ENCODE peak calls at places on chromosome 4, in nine cellular contexts. One of them, this sample, is unnamed.

GRCh38 chr4:149347139-149347538 is 468.5 kb downstream of the IQCM start:
- DNase-seq in cardiac muscle cell: peak
- DNase-seq in brain microvascular endothelial cell: no peak
- DNase-seq in HFF-Myc: no peak
- DNase-seq in PC-3: no peak
- DNase-seq in mammary epithelial cell: no peak
- DNase-seq in HCT116: no peak
- DNase-seq in tibial nerve: no peak
- DNase-seq in esophagus squamous epithelium: no peak
- DNase-seq in this sample: no peak

GRCh38 chr4:176210579-176211296 is 15.4 kb upstream of the SPATA4 start:
- DNase-seq in brain microvascular endothelial cell: no peak
- DNase-seq in mammary epithelial cell: no peak
- DNase-seq in HCT116: no peak
- DNase-seq in esophagus squamous epithelium: no peak
- DNase-seq in tibial nerve: no peak
- DNase-seq in cardiac muscle cell: no peak
- DNase-seq in PC-3: no peak
- DNase-seq in HFF-Myc: no peak
- DNase-seq in this sample: no peak

GRCh38 chr4:173146456-173146855 is 22.2 kb upstream of the GALNT7 start:
- DNase-seq in mammary epithelial cell: no peak
- DNase-seq in PC-3: no peak
- DNase-seq in esophagus squamous epithelium: no peak
- DNase-seq in cardiac muscle cell: no peak
- DNase-seq in tibial nerve: no peak
- DNase-seq in HCT116: no peak
- DNase-seq in HFF-Myc: no peak
- DNase-seq in brain microvascular endothelial cell: no peak
- DNase-seq in this sample: peak

GRCh38 chr4:176791591-176792347 is 953 bp downstream of the VEGFC start:
- DNase-seq in PC-3: peak
- DNase-seq in cardiac muscle cell: peak
- DNase-seq in esophagus squamous epithelium: no peak
- DNase-seq in brain microvascular endothelial cell: no peak
- DNase-seq in HFF-Myc: no peak
- DNase-seq in mammary epithelial cell: peak
- DNase-seq in HCT116: no peak
- DNase-seq in tibial nerve: no peak
- DNase-seq in this sample: no peak

GRCh38 chr4:183173580-183174526 is 74.8 kb downstream of the WWC2 start:
- DNase-seq in HFF-Myc: no peak
- DNase-seq in HCT116: no peak
- DNase-seq in PC-3: no peak
- DNase-seq in esophagus squamous epithelium: no peak
- DNase-seq in tibial nerve: no peak
- DNase-seq in mammary epithelial cell: no peak
- DNase-seq in cardiac muscle cell: peak
- DNase-seq in brain microvascular endothelial cell: peak
- DNase-seq in this sample: no peak

GRCh38 chr4:166432842-166433241 is 559.8 kb downstream of the TLL1 start:
- DNase-seq in PC-3: peak
- DNase-seq in cardiac muscle cell: no peak
- DNase-seq in esophagus squamous epithelium: no peak
- DNase-seq in brain microvascular endothelial cell: no peak
- DNase-seq in HCT116: no peak
- DNase-seq in HFF-Myc: no peak
- DNase-seq in tibial nerve: no peak
- DNase-seq in mammary epithelial cell: peak
- DNase-seq in this sample: no peak

GRCh38 chr4:148056879-148057278 is 325.0 kb downstream of the ARHGAP10 start:
- DNase-seq in PC-3: peak
- DNase-seq in mammary epithelial cell: peak
- DNase-seq in cardiac muscle cell: peak
- DNase-seq in HCT116: peak
- DNase-seq in brain microvascular endothelial cell: peak
- DNase-seq in HFF-Myc: peak
- DNase-seq in esophagus squamous epithelium: no peak
- DNase-seq in tibial nerve: no peak
- DNase-seq in this sample: no peak

GRCh38 chr4:39062094-39062493 is at the start of gene KLHL5:
- DNase-seq in mammary epithelial cell: no peak
- DNase-seq in tibial nerve: no peak
- DNase-seq in esophagus squamous epithelium: no peak
- DNase-seq in brain microvascular endothelial cell: no peak
- DNase-seq in HCT116: no peak
- DNase-seq in HFF-Myc: no peak
- DNase-seq in PC-3: no peak
- DNase-seq in cardiac muscle cell: no peak
- DNase-seq in this sample: no peak

GRCh38 chr4:103802766-103803165 is 83.0 kb upstream of the TACR3 start:
- DNase-seq in mammary epithelial cell: no peak
- DNase-seq in HFF-Myc: no peak
- DNase-seq in brain microvascular endothelial cell: no peak
- DNase-seq in PC-3: no peak
- DNase-seq in esophagus squamous epithelium: no peak
- DNase-seq in HCT116: no peak
- DNase-seq in tibial nerve: no peak
- DNase-seq in cardiac muscle cell: no peak
- DNase-seq in this sample: no peak

GRCh38 chr4:48352793-48353192 is 11.5 kb downstream of the SLAIN2 start:
- DNase-seq in brain microvascular endothelial cell: no peak
- DNase-seq in HFF-Myc: no peak
- DNase-seq in tibial nerve: no peak
- DNase-seq in PC-3: no peak
- DNase-seq in cardiac muscle cell: no peak
- DNase-seq in HCT116: no peak
- DNase-seq in esophagus squamous epithelium: no peak
- DNase-seq in mammary epithelial cell: no peak
- DNase-seq in this sample: no peak

GRCh38 chr4:22491939-22492338 is 23.9 kb downstream of the ADGRA3 start:
- DNase-seq in mammary epithelial cell: no peak
- DNase-seq in tibial nerve: no peak
- DNase-seq in brain microvascular endothelial cell: no peak
- DNase-seq in cardiac muscle cell: no peak
- DNase-seq in esophagus squamous epithelium: no peak
- DNase-seq in HFF-Myc: no peak
- DNase-seq in PC-3: no peak
- DNase-seq in HCT116: no peak
- DNase-seq in this sample: no peak

DNA sequence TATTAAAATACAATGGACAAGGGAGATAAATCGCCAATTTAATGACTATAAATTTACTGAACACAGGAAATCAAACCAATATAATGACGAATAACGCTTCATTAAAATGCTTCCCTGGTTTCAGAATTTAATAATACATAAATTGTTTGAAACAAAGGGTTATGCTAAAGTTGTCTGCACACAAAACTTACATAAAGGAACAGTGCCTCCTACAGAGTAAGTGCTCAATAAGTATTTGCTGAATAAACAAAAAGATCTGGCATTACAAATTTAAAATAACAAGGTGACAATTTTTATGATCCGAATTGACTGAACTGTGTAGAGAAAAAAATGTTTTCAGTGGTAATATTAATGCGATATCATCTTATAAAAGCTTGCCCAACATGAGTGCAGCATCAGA is 69.6 kb downstream of the NOCT start:
- DNase-seq in HFF-Myc: no peak
- DNase-seq in brain microvascular endothelial cell: no peak
- DNase-seq in HCT116: no peak
- DNase-seq in mammary epithelial cell: peak
- DNase-seq in cardiac muscle cell: peak
- DNase-seq in esophagus squamous epithelium: no peak
- DNase-seq in PC-3: peak
- DNase-seq in tibial nerve: no peak
- DNase-seq in this sample: no peak
- TF ChIP-seq CTCF in HFF-Myc: peak
- TF ChIP-seq CTCF in brain microvascular endothelial cell: peak
- TF ChIP-seq CTCF in HCT116: peak
- TF ChIP-seq CTCF in mammary epithelial cell: peak
- TF ChIP-seq CTCF in cardiac muscle cell: peak
- TF ChIP-seq CTCF in esophagus squamous epithelium: no peak
- TF ChIP-seq CTCF in PC-3: peak
- TF ChIP-seq CTCF in tibial nerve: no peak
- TF ChIP-seq CTCF in this sample: peak

DNA sequence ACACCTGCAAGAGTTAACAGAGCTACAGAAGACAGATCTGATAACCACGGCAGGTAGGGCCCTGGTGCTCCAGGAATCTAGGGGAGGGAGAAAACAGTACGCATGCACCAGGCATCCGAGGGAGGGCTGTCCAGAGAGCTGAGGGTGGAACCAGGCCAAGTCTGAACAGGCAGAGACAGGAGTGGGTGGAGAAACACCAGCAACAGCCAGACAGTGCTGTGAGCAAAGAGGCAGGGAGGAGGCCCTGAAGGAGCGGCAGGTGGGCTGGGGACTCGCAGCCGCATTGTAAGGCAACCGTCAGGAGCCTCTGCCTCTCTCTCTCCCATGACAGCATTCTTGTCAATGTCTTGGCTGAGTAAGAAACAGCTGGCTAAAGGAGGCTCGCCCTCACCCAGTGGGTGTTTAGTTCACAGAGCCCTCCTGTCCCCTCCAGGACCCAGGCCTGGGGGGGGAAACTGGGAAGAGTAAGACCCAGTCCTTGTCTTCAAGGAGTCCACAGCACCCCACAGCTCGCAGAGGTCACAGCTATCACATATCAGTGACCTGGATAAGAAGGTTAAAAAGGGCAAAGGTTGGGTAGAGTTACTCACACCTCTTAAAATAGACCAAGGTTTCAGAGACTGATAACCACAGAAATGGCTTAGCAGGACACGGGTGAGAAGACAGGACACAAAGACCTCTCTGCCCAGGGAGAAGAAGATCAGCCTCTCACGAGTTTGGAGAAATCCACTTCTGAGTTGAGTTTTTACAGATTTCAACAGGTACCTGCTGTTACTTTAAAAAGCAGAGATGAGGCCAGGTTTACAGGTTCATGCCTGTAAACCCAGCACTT is 10.5 kb downstream of the ACSL1 start:
- DNase-seq in mammary epithelial cell: peak
- DNase-seq in esophagus squamous epithelium: peak
- DNase-seq in HFF-Myc: no peak
- DNase-seq in PC-3: peak
- DNase-seq in brain microvascular endothelial cell: peak
- DNase-seq in cardiac muscle cell: peak
- DNase-seq in tibial nerve: peak
- DNase-seq in HCT116: peak
- DNase-seq in this sample: no peak
- H3K4me3 ChIP-seq in mammary epithelial cell: peak
- H3K4me3 ChIP-seq in esophagus squamous epithelium: no peak
- H3K4me3 ChIP-seq in HFF-Myc: no peak
- H3K4me3 ChIP-seq in PC-3: peak
- H3K4me3 ChIP-seq in brain microvascular endothelial cell: peak
- H3K4me3 ChIP-seq in cardiac muscle cell: no peak
- H3K4me3 ChIP-seq in tibial nerve: no peak
- H3K4me3 ChIP-seq in HCT116: peak
- H3K4me3 ChIP-seq in this sample: peak

GRCh38 chr4:180960758-180961401 is 1282.3 kb upstream of the TENM3 start:
- DNase-seq in HFF-Myc: no peak
- DNase-seq in tibial nerve: no peak
- DNase-seq in esophagus squamous epithelium: no peak
- DNase-seq in HCT116: no peak
- DNase-seq in PC-3: no peak
- DNase-seq in mammary epithelial cell: no peak
- DNase-seq in brain microvascular endothelial cell: no peak
- DNase-seq in cardiac muscle cell: no peak
- DNase-seq in this sample: no peak
- TF ChIP-seq CTCF in HFF-Myc: no peak
- TF ChIP-seq CTCF in tibial nerve: no peak
- TF ChIP-seq CTCF in esophagus squamous epithelium: no peak
- TF ChIP-seq CTCF in HCT116: no peak
- TF ChIP-seq CTCF in PC-3: no peak
- TF ChIP-seq CTCF in mammary epithelial cell: no peak
- TF ChIP-seq CTCF in brain microvascular endothelial cell: peak
- TF ChIP-seq CTCF in cardiac muscle cell: no peak
- TF ChIP-seq CTCF in this sample: peak

GRCh38 chr4:168736831-168737230 is 240.0 kb downstream of the PALLD start:
- DNase-seq in esophagus squamous epithelium: no peak
- DNase-seq in tibial nerve: no peak
- DNase-seq in PC-3: no peak
- DNase-seq in mammary epithelial cell: no peak
- DNase-seq in HFF-Myc: no peak
- DNase-seq in brain microvascular endothelial cell: no peak
- DNase-seq in cardiac muscle cell: no peak
- DNase-seq in HCT116: no peak
- DNase-seq in this sample: no peak

GRCh38 chr4:168735735-168736134 is 238.9 kb downstream of the PALLD start:
- DNase-seq in esophagus squamous epithelium: no peak
- DNase-seq in mammary epithelial cell: no peak
- DNase-seq in PC-3: no peak
- DNase-seq in HCT116: no peak
- DNase-seq in HFF-Myc: no peak
- DNase-seq in cardiac muscle cell: no peak
- DNase-seq in brain microvascular endothelial cell: no peak
- DNase-seq in tibial nerve: no peak
- DNase-seq in this sample: no peak

GRCh38 chr4:168732714-168733113 is 235.9 kb downstream of the PALLD start:
- DNase-seq in HCT116: no peak
- DNase-seq in esophagus squamous epithelium: no peak
- DNase-seq in brain microvascular endothelial cell: no peak
- DNase-seq in cardiac muscle cell: no peak
- DNase-seq in HFF-Myc: no peak
- DNase-seq in tibial nerve: no peak
- DNase-seq in mammary epithelial cell: no peak
- DNase-seq in PC-3: no peak
- DNase-seq in this sample: no peak

GRCh38 chr4:168737441-168738176 is 240.8 kb downstream of the PALLD start:
- DNase-seq in mammary epithelial cell: no peak
- DNase-seq in HCT116: no peak
- DNase-seq in cardiac muscle cell: no peak
- DNase-seq in HFF-Myc: no peak
- DNase-seq in tibial nerve: no peak
- DNase-seq in brain microvascular endothelial cell: no peak
- DNase-seq in PC-3: no peak
- DNase-seq in esophagus squamous epithelium: no peak
- DNase-seq in this sample: no peak

DNA sequence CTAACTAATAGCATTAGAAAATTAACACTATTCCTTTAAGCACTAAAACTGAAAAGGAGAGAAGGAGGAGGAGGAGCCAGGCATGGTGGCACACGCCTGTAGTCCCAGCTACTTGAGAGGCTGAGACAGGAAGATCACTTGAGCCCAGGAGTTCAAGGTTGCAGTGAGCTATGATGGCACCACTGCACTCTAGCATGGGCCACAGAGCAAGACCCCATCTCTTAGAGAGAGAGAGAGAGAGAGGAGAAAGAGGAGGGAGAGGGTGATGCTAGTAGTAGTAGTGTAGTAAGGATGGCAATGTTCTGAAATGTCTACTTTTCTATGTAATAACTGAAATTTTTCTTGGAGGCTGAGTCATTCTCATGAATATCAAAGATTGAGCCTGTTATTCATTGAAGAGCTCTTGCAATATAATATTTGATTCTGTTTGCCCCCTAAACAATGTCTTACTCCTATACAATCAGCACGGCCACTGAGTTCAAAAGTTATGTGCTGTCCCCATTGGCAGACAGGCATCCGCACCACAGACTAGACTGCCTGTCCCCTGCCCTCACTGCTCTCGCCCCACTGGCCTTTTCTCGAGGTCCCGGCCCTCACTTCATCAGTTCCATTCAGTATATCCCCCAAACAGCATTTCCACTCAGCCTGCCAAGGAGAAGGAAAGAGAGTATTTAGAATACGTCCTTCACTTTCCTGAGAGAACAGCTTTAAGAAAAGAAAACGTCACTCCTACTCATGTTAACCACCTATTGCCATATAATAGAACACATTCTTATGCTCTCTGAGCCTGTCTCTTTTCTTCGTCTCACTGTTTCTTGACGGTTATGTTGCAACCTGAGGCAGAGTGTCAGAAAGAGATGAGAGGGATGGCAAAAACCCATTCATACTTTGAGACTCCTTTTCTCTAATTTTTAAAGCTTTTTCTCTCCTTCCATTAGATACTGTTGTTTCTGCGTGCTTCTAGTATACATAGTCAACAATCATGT is 238.1 kb downstream of the PALLD start:
- DNase-seq in mammary epithelial cell: no peak
- DNase-seq in esophagus squamous epithelium: no peak
- DNase-seq in brain microvascular endothelial cell: no peak
- DNase-seq in HFF-Myc: no peak
- DNase-seq in cardiac muscle cell: no peak
- DNase-seq in PC-3: no peak
- DNase-seq in HCT116: no peak
- DNase-seq in tibial nerve: no peak
- DNase-seq in this sample: no peak
- H3K4me3 ChIP-seq in mammary epithelial cell: no peak
- H3K4me3 ChIP-seq in esophagus squamous epithelium: no peak
- H3K4me3 ChIP-seq in brain microvascular endothelial cell: no peak
- H3K4me3 ChIP-seq in HFF-Myc: no peak
- H3K4me3 ChIP-seq in cardiac muscle cell: no peak
- H3K4me3 ChIP-seq in PC-3: no peak
- H3K4me3 ChIP-seq in HCT116: no peak
- H3K4me3 ChIP-seq in tibial nerve: no peak
- H3K4me3 ChIP-seq in this sample: no peak